ENCODE peak calls at places on chromosomes 13 and 19, in ten cellular contexts. One of them, this sample, is unnamed.

GRCh38 chr19:35318679-35319448 is 10.1 kb upstream of the CD22 start:
- DNase-seq in heart left ventricle: no peak
- DNase-seq in cardiac muscle cell: peak
- DNase-seq in body of pancreas: no peak
- DNase-seq in astrocyte: peak
- DNase-seq in A673: no peak
- DNase-seq in breast epithelium: peak
- DNase-seq in colonic mucosa: peak
- DNase-seq in Peyer's patch: peak
- DNase-seq in OCI-LY7: no peak
- DNase-seq in this sample: peak

GRCh38 chr13:45863716-45864590 is 12.4 kb upstream of the SIAH3 start:
- DNase-seq in body of pancreas: no peak
- DNase-seq in astrocyte: no peak
- DNase-seq in Peyer's patch: no peak
- DNase-seq in A673: no peak
- DNase-seq in cardiac muscle cell: no peak
- DNase-seq in heart left ventricle: no peak
- DNase-seq in OCI-LY7: no peak
- DNase-seq in breast epithelium: no peak
- DNase-seq in colonic mucosa: no peak
- DNase-seq in this sample: no peak

GRCh38 chr19:45346449-45346848 is 5.9 kb downstream of the KLC3 start:
- DNase-seq in astrocyte: no peak
- DNase-seq in body of pancreas: no peak
- DNase-seq in Peyer's patch: no peak
- DNase-seq in heart left ventricle: no peak
- DNase-seq in OCI-LY7: no peak
- DNase-seq in A673: no peak
- DNase-seq in breast epithelium: no peak
- DNase-seq in colonic mucosa: no peak
- DNase-seq in cardiac muscle cell: peak
- DNase-seq in this sample: no peak

GRCh38 chr19:18388328-18389094 is 2.6 kb downstream of the GDF15 start:
- DNase-seq in heart left ventricle: peak
- DNase-seq in body of pancreas: peak
- DNase-seq in Peyer's patch: peak
- DNase-seq in OCI-LY7: peak
- DNase-seq in A673: peak
- DNase-seq in cardiac muscle cell: peak
- DNase-seq in colonic mucosa: peak
- DNase-seq in astrocyte: no peak
- DNase-seq in breast epithelium: peak
- DNase-seq in this sample: peak

GRCh38 chr19:4730740-4731171 is 7.1 kb upstream of the DPP9 start:
- DNase-seq in breast epithelium: no peak
- DNase-seq in cardiac muscle cell: no peak
- DNase-seq in heart left ventricle: no peak
- DNase-seq in A673: peak
- DNase-seq in astrocyte: no peak
- DNase-seq in body of pancreas: no peak
- DNase-seq in OCI-LY7: peak
- DNase-seq in colonic mucosa: peak
- DNase-seq in Peyer's patch: peak
- DNase-seq in this sample: no peak

GRCh38 chr19:51808333-51808986 is 13.5 kb downstream of the FPR3 start:
- DNase-seq in colonic mucosa: no peak
- DNase-seq in Peyer's patch: no peak
- DNase-seq in astrocyte: no peak
- DNase-seq in breast epithelium: no peak
- DNase-seq in OCI-LY7: no peak
- DNase-seq in A673: peak
- DNase-seq in cardiac muscle cell: peak
- DNase-seq in heart left ventricle: no peak
- DNase-seq in body of pancreas: no peak
- DNase-seq in this sample: no peak

GRCh38 chr19:17703823-17704463 is 15.3 kb upstream of the MAP1S start:
- DNase-seq in colonic mucosa: peak
- DNase-seq in astrocyte: peak
- DNase-seq in cardiac muscle cell: peak
- DNase-seq in body of pancreas: peak
- DNase-seq in OCI-LY7: peak
- DNase-seq in breast epithelium: no peak
- DNase-seq in heart left ventricle: peak
- DNase-seq in A673: peak
- DNase-seq in Peyer's patch: peak
- DNase-seq in this sample: no peak

GRCh38 chr19:3028305-3029069 is 593 bp downstream of the TLE2 start:
- DNase-seq in cardiac muscle cell: no peak
- DNase-seq in breast epithelium: no peak
- DNase-seq in colonic mucosa: peak
- DNase-seq in heart left ventricle: peak
- DNase-seq in Peyer's patch: no peak
- DNase-seq in A673: no peak
- DNase-seq in astrocyte: no peak
- DNase-seq in OCI-LY7: no peak
- DNase-seq in body of pancreas: peak
- DNase-seq in this sample: no peak

GRCh38 chr19:47019431-47020041 is at the start of gene NPAS1:
- DNase-seq in astrocyte: no peak
- DNase-seq in A673: peak
- DNase-seq in Peyer's patch: no peak
- DNase-seq in heart left ventricle: no peak
- DNase-seq in body of pancreas: no peak
- DNase-seq in OCI-LY7: no peak
- DNase-seq in cardiac muscle cell: no peak
- DNase-seq in breast epithelium: no peak
- DNase-seq in colonic mucosa: no peak
- DNase-seq in this sample: no peak

GRCh38 chr13:50801087-50801931 is 42.2 kb downstream of the DLEU7 start:
- DNase-seq in breast epithelium: no peak
- DNase-seq in OCI-LY7: peak
- DNase-seq in Peyer's patch: peak
- DNase-seq in colonic mucosa: peak
- DNase-seq in cardiac muscle cell: peak
- DNase-seq in heart left ventricle: peak
- DNase-seq in A673: peak
- DNase-seq in body of pancreas: peak
- DNase-seq in astrocyte: peak
- DNase-seq in this sample: peak

GRCh38 chr13:103188688-103189326 is 122.6 kb upstream of the SLC10A2 start:
- DNase-seq in cardiac muscle cell: peak
- DNase-seq in colonic mucosa: no peak
- DNase-seq in astrocyte: peak
- DNase-seq in heart left ventricle: no peak
- DNase-seq in Peyer's patch: no peak
- DNase-seq in A673: peak
- DNase-seq in body of pancreas: no peak
- DNase-seq in breast epithelium: no peak
- DNase-seq in OCI-LY7: peak
- DNase-seq in this sample: peak

GRCh38 chr13:32264407-32264806 is 50.8 kb downstream of the ZAR1L start:
- DNase-seq in breast epithelium: no peak
- DNase-seq in A673: peak
- DNase-seq in colonic mucosa: no peak
- DNase-seq in cardiac muscle cell: peak
- DNase-seq in heart left ventricle: peak
- DNase-seq in body of pancreas: no peak
- DNase-seq in Peyer's patch: no peak
- DNase-seq in OCI-LY7: no peak
- DNase-seq in astrocyte: peak
- DNase-seq in this sample: peak

DNA sequence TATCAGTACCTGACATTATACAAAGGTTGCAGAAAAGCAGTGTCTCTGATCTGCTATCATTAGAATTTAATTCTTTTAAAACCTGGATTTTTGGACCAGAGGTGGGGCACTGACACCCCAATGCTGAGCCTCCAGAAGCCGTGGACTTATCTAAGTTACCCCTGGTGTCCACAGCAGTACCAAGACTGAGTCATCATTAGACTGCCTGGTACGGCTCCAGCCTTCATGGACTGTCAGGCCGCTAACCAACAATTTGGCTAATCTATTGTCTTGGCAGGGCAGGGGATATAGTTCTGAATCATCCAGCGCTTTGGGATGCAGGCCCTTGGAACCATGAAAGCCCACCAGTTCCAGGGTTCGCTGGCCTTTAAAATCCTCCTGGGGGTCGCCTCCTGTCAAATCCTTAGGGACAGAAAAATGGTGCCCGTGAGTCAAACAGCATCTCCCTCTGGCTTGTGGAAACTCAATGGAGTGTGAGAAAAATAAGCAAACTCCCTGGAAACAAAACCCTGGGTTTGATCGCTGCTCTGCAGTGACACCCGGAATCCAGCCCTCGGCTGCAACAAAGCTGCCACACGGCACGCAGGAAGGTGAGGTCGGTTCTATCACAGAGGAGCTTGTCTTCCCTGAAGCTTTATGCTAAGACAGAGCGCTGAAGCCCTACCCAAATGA is 78.2 kb downstream of the TSHZ3 start:
- DNase-seq in heart left ventricle: no peak
- DNase-seq in Peyer's patch: no peak
- DNase-seq in breast epithelium: no peak
- DNase-seq in colonic mucosa: no peak
- DNase-seq in OCI-LY7: no peak
- DNase-seq in A673: no peak
- DNase-seq in cardiac muscle cell: peak
- DNase-seq in astrocyte: peak
- DNase-seq in body of pancreas: no peak
- DNase-seq in this sample: no peak
- H3K27ac ChIP-seq in heart left ventricle: no peak
- H3K27ac ChIP-seq in Peyer's patch: no peak
- H3K27ac ChIP-seq in breast epithelium: no peak
- H3K27ac ChIP-seq in colonic mucosa: no peak
- H3K27ac ChIP-seq in OCI-LY7: no peak
- H3K27ac ChIP-seq in A673: no peak
- H3K27ac ChIP-seq in cardiac muscle cell: no peak
- H3K27ac ChIP-seq in astrocyte: peak
- H3K27ac ChIP-seq in body of pancreas: no peak
- H3K27ac ChIP-seq in this sample: no peak

DNA sequence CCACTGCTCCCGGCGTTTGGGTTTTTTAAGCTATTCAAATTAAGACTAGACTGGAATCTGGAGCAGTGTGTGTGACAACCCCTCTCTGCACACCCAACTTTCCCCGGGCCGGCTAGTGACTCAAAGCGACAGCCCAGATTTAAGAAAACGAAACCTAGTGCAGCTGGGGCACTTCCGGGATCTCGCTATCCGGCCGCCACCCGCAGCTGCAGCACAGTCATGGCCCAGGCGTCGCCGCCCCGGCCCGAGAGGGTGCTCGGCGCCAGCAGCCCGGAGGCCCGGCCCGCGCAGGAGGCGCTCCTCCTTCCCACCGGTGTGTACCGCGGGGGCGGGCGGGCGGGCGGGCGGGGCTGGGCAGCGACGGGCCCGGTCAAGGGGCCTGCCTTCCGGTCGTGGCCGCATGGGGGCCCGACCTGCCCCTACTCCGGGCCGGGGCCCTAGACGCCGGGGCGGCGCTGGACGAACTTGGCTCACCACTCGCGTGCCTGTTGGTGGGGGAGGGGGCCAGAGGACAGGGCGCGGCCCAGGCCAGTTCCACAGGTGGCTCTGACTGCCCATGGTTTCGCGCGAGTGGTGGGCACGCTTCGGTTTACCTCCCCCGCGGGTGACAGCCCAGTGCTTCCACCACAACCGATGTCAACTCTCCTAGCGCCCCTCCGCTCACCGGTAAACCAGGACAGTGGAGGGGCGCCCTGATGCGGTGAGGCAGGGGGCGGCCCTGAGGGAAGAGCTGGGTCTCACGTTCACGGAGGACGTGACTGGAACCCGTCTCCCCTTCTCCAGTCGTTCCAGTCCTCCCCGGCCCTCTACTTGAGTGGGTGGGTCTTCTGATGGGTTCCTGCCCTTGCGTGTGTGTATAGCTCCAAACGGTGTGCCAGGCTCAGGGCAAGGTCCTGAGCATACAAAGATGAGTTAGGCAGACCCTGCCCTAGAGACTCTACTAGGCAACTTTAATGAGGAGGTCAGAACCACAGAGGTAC is at the start of gene PHF11:
- DNase-seq in OCI-LY7: peak
- DNase-seq in body of pancreas: peak
- DNase-seq in heart left ventricle: peak
- DNase-seq in colonic mucosa: peak
- DNase-seq in breast epithelium: peak
- DNase-seq in A673: peak
- DNase-seq in Peyer's patch: peak
- DNase-seq in astrocyte: peak
- DNase-seq in cardiac muscle cell: peak
- DNase-seq in this sample: peak
- TF ChIP-seq CTCF in OCI-LY7: peak
- TF ChIP-seq CTCF in body of pancreas: peak
- TF ChIP-seq CTCF in heart left ventricle: no peak
- TF ChIP-seq CTCF in colonic mucosa: no peak
- TF ChIP-seq CTCF in breast epithelium: no peak
- TF ChIP-seq CTCF in A673: no peak
- TF ChIP-seq CTCF in Peyer's patch: peak
- TF ChIP-seq CTCF in astrocyte: no peak
- TF ChIP-seq CTCF in cardiac muscle cell: no peak
- TF ChIP-seq CTCF in this sample: no peak

GRCh38 chr13:48775285-48775684 is 121.6 kb downstream of the CYSLTR2 start:
- DNase-seq in cardiac muscle cell: no peak
- DNase-seq in heart left ventricle: no peak
- DNase-seq in body of pancreas: no peak
- DNase-seq in colonic mucosa: no peak
- DNase-seq in Peyer's patch: no peak
- DNase-seq in astrocyte: peak
- DNase-seq in A673: no peak
- DNase-seq in OCI-LY7: no peak
- DNase-seq in breast epithelium: no peak
- DNase-seq in this sample: peak
- H3K27ac ChIP-seq in cardiac muscle cell: no peak
- H3K27ac ChIP-seq in heart left ventricle: no peak
- H3K27ac ChIP-seq in body of pancreas: no peak
- H3K27ac ChIP-seq in colonic mucosa: no peak
- H3K27ac ChIP-seq in Peyer's patch: no peak
- H3K27ac ChIP-seq in astrocyte: peak
- H3K27ac ChIP-seq in A673: no peak
- H3K27ac ChIP-seq in OCI-LY7: no peak
- H3K27ac ChIP-seq in breast epithelium: no peak
- H3K27ac ChIP-seq in this sample: no peak

DNA sequence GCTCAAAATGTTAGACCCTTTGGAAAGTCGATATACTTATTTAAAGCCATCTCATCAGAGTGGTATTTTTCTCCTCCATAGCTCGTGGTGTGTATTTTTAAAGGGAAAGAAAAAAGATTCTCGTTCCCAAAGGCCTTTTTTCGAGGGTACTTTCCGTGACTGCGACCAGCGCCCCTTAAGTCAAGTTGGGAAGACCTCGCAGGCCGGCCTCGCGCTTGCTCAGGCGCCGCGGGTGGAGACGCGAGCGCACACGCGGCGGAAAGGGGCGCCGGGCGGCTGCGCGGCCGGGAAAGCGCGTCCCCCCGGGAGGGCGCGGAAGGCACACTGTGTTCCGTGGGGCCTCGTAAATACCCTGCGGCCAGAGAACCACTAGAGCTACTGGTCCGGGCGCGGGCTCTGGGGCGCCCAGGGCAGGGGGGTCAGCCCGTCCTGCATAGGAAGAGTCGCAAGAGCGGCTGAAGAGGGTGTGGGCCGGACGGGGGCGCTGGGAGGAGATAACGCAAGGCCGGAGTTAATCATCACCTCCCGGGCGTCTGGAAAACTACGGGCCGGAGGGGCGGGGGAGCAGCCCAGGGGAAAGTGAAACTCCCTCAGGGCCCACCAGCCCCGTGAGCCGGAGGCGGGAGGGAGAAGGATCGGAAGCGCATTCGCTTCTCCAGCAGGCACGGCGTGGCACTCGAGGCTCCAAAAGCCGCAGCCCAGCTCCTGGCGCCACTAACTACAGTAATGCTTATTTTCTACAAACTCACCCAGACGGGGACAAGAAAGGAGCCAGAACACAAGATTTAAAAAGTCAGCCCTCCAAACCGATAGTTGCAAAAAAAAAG is 1.2 kb upstream of the WBP4 start:
- DNase-seq in breast epithelium: peak
- DNase-seq in OCI-LY7: peak
- DNase-seq in astrocyte: peak
- DNase-seq in cardiac muscle cell: peak
- DNase-seq in colonic mucosa: peak
- DNase-seq in Peyer's patch: peak
- DNase-seq in A673: peak
- DNase-seq in body of pancreas: peak
- DNase-seq in heart left ventricle: peak
- DNase-seq in this sample: peak
- TF ChIP-seq CTCF in breast epithelium: no peak
- TF ChIP-seq CTCF in OCI-LY7: peak
- TF ChIP-seq CTCF in astrocyte: no peak
- TF ChIP-seq CTCF in cardiac muscle cell: peak
- TF ChIP-seq CTCF in colonic mucosa: no peak
- TF ChIP-seq CTCF in Peyer's patch: no peak
- TF ChIP-seq CTCF in A673: peak
- TF ChIP-seq CTCF in body of pancreas: peak
- TF ChIP-seq CTCF in heart left ventricle: no peak
- TF ChIP-seq CTCF in this sample: peak